ENCODE peak calls at places on chromosome 17, in six cellular contexts. One of them, this sample, is unnamed.

GRCh38 chr17:4247981-4248388 is 15.8 kb downstream of the ANKFY1 start:
- ATAC-seq in GM12878: no peak
- ATAC-seq in K562: peak
- ATAC-seq in upper lobe of left lung: peak
- ATAC-seq in A549: no peak
- ATAC-seq in HepG2: peak
- ATAC-seq in this sample: no peak

GRCh38 chr17:2624292-2624731 is 30.9 kb downstream of the PAFAH1B1 start:
- ATAC-seq in upper lobe of left lung: no peak
- ATAC-seq in K562: peak
- ATAC-seq in GM12878: peak
- ATAC-seq in HepG2: no peak
- ATAC-seq in A549: no peak
- ATAC-seq in this sample: no peak

GRCh38 chr17:12730931-12731521 is 58.3 kb upstream of the ARHGAP44 start:
- ATAC-seq in upper lobe of left lung: peak
- ATAC-seq in A549: peak
- ATAC-seq in HepG2: peak
- ATAC-seq in K562: no peak
- ATAC-seq in GM12878: no peak
- ATAC-seq in this sample: peak

GRCh38 chr17:55279788-55280579 is 15.2 kb downstream of the HLF start:
- ATAC-seq in A549: no peak
- ATAC-seq in K562: no peak
- ATAC-seq in HepG2: no peak
- ATAC-seq in upper lobe of left lung: no peak
- ATAC-seq in GM12878: no peak
- ATAC-seq in this sample: no peak

GRCh38 chr17:80159984-80160383 is 9.8 kb upstream of the CARD14 start:
- ATAC-seq in GM12878: no peak
- ATAC-seq in A549: peak
- ATAC-seq in HepG2: no peak
- ATAC-seq in K562: no peak
- ATAC-seq in upper lobe of left lung: no peak
- ATAC-seq in this sample: no peak

GRCh38 chr17:56639517-56639916 is 46.0 kb downstream of the NOG start:
- ATAC-seq in GM12878: no peak
- ATAC-seq in A549: no peak
- ATAC-seq in K562: no peak
- ATAC-seq in upper lobe of left lung: peak
- ATAC-seq in HepG2: no peak
- ATAC-seq in this sample: no peak

GRCh38 chr17:46770439-46770817 is 48.1 kb downstream of the WNT3 start:
- ATAC-seq in GM12878: peak
- ATAC-seq in upper lobe of left lung: no peak
- ATAC-seq in A549: no peak
- ATAC-seq in HepG2: peak
- ATAC-seq in K562: peak
- ATAC-seq in this sample: no peak

GRCh38 chr17:58534331-58534730 is 19.9 kb upstream of the MTMR4 start:
- ATAC-seq in A549: no peak
- ATAC-seq in GM12878: no peak
- ATAC-seq in K562: peak
- ATAC-seq in HepG2: peak
- ATAC-seq in upper lobe of left lung: no peak
- ATAC-seq in this sample: no peak

GRCh38 chr17:81074875-81075274 is 39.9 kb downstream of the BAIAP2 start:
- ATAC-seq in A549: no peak
- ATAC-seq in K562: no peak
- ATAC-seq in GM12878: no peak
- ATAC-seq in upper lobe of left lung: no peak
- ATAC-seq in HepG2: no peak
- ATAC-seq in this sample: no peak

GRCh38 chr17:43104665-43105064 is 20.5 kb downstream of the BRCA1 start:
- ATAC-seq in GM12878: no peak
- ATAC-seq in K562: no peak
- ATAC-seq in A549: no peak
- ATAC-seq in upper lobe of left lung: no peak
- ATAC-seq in HepG2: no peak
- ATAC-seq in this sample: no peak

GRCh38 chr17:80858301-80859003 is 133.2 kb upstream of the CHMP6 start:
- ATAC-seq in HepG2: no peak
- ATAC-seq in upper lobe of left lung: no peak
- ATAC-seq in A549: no peak
- ATAC-seq in K562: no peak
- ATAC-seq in GM12878: no peak
- ATAC-seq in this sample: no peak

GRCh38 chr17:17528696-17529652 is 32.8 kb upstream of the RASD1 start:
- ATAC-seq in upper lobe of left lung: peak
- ATAC-seq in GM12878: no peak
- ATAC-seq in A549: peak
- ATAC-seq in HepG2: peak
- ATAC-seq in K562: no peak
- ATAC-seq in this sample: no peak

GRCh38 chr17:67829331-67829730 is 4.0 kb downstream of the BPTF start:
- ATAC-seq in K562: no peak
- ATAC-seq in HepG2: no peak
- ATAC-seq in GM12878: peak
- ATAC-seq in upper lobe of left lung: no peak
- ATAC-seq in A549: no peak
- ATAC-seq in this sample: no peak

GRCh38 chr17:40069751-40070643 is 7.2 kb downstream of the THRA start:
- ATAC-seq in A549: peak
- ATAC-seq in K562: peak
- ATAC-seq in HepG2: no peak
- ATAC-seq in GM12878: peak
- ATAC-seq in upper lobe of left lung: no peak
- ATAC-seq in this sample: peak

GRCh38 chr17:45301674-45302073 is 15.1 kb downstream of the MAP3K14 start:
- ATAC-seq in K562: no peak
- ATAC-seq in upper lobe of left lung: no peak
- ATAC-seq in HepG2: no peak
- ATAC-seq in GM12878: peak
- ATAC-seq in A549: no peak
- ATAC-seq in this sample: no peak

GRCh38 chr17:17363638-17364337 is 60.6 kb downstream of the NT5M start:
- ATAC-seq in HepG2: peak
- ATAC-seq in upper lobe of left lung: peak
- ATAC-seq in K562: peak
- ATAC-seq in GM12878: no peak
- ATAC-seq in A549: peak
- ATAC-seq in this sample: no peak

GRCh38 chr17:48747445-48748363 is 19.2 kb upstream of the HOXB13 start:
- ATAC-seq in upper lobe of left lung: no peak
- ATAC-seq in K562: peak
- ATAC-seq in GM12878: no peak
- ATAC-seq in A549: no peak
- ATAC-seq in HepG2: no peak
- ATAC-seq in this sample: no peak

GRCh38 chr17:44200478-44201155 is 933 bp upstream of the ATXN7L3 start:
- ATAC-seq in upper lobe of left lung: no peak
- ATAC-seq in A549: no peak
- ATAC-seq in HepG2: peak
- ATAC-seq in GM12878: peak
- ATAC-seq in K562: peak
- ATAC-seq in this sample: no peak

GRCh38 chr17:19678581-19679418 is 30.2 kb downstream of the ALDH3A2 start:
- ATAC-seq in HepG2: peak
- ATAC-seq in A549: no peak
- ATAC-seq in GM12878: no peak
- ATAC-seq in K562: no peak
- ATAC-seq in upper lobe of left lung: no peak
- ATAC-seq in this sample: no peak

GRCh38 chr17:42078396-42079042 is 19.8 kb downstream of the ZNF385C start:
- ATAC-seq in upper lobe of left lung: no peak
- ATAC-seq in HepG2: no peak
- ATAC-seq in GM12878: no peak
- ATAC-seq in A549: no peak
- ATAC-seq in K562: peak
- ATAC-seq in this sample: no peak

GRCh38 chr17:67478266-67479118 is 101.4 kb downstream of the PITPNC1 start:
- ATAC-seq in GM12878: no peak
- ATAC-seq in A549: no peak
- ATAC-seq in upper lobe of left lung: no peak
- ATAC-seq in HepG2: no peak
- ATAC-seq in K562: no peak
- ATAC-seq in this sample: no peak

DNA sequence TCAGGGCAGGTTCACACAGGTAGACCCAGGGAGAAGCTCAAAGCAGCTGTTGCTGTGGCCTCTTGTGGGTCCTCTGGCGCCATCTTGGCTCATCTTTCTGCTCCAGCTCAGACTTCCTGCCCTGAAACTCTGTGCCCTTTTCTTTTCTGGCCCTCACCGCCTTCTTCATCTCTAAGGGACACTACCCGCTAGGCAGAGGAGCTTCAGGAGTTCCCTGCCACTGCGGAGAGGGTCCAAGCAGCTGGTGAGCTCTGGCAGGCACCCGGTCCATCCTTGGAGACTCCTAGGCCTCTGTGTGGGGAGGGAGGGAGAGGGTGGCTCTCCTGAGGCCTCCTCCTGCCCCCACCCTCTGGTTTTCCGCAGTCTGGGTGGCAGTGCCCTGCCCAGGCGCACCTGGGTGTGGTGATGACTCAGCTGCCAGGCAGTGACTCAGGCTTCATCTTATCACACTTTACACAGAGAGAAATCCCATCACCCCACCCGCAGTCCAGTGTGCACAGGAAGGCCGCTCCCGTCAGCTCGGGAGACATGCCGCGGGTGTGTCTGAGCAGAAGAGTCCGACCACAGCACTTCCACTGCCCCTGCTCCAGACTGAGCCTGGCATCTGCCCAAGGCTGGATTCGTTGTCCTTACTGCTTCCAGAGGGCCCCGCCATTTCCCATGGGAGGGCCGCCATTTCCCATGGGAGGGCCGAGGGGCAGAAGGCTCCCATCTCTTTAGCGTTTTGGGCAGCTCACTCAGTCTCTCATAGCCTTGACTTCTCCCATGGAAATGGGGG is 7.3 kb downstream of the NT5C start:
- ATAC-seq in A549: peak
- ATAC-seq in K562: peak
- ATAC-seq in HepG2: peak
- ATAC-seq in GM12878: no peak
- ATAC-seq in upper lobe of left lung: peak
- ATAC-seq in this sample: peak
- TF ChIP-seq EP300 in A549: peak
- TF ChIP-seq EP300 in K562: peak
- TF ChIP-seq EP300 in HepG2: no peak
- TF ChIP-seq EP300 in GM12878: no peak
- TF ChIP-seq EP300 in upper lobe of left lung: no peak
- TF ChIP-seq EP300 in this sample: no peak

DNA sequence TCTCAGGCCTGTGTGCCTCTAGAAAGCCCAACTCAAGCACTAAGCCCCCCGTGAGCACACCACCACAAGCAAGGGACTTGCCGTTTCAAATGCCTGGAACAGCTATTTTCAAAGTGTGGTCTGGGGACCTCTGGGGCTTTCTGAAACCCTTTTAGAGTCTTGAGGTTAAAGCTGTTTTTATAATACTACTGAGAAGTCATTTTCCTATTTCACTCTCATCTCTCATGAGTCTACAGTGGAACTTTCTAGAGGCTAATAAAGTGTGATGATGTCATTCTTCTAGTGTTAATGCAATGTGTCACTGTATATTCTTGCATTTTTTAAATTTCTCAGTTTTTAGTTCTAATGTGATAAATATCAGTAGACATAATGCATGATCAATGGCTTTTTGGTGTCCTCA is 443.8 kb downstream of the HS3ST3B1 start:
- ATAC-seq in GM12878: no peak
- ATAC-seq in HepG2: no peak
- ATAC-seq in upper lobe of left lung: no peak
- ATAC-seq in A549: no peak
- ATAC-seq in K562: no peak
- ATAC-seq in this sample: no peak
- H3K27ac ChIP-seq in GM12878: no peak
- H3K27ac ChIP-seq in HepG2: no peak
- H3K27ac ChIP-seq in upper lobe of left lung: no peak
- H3K27ac ChIP-seq in A549: peak
- H3K27ac ChIP-seq in K562: no peak
- H3K27ac ChIP-seq in this sample: no peak

DNA sequence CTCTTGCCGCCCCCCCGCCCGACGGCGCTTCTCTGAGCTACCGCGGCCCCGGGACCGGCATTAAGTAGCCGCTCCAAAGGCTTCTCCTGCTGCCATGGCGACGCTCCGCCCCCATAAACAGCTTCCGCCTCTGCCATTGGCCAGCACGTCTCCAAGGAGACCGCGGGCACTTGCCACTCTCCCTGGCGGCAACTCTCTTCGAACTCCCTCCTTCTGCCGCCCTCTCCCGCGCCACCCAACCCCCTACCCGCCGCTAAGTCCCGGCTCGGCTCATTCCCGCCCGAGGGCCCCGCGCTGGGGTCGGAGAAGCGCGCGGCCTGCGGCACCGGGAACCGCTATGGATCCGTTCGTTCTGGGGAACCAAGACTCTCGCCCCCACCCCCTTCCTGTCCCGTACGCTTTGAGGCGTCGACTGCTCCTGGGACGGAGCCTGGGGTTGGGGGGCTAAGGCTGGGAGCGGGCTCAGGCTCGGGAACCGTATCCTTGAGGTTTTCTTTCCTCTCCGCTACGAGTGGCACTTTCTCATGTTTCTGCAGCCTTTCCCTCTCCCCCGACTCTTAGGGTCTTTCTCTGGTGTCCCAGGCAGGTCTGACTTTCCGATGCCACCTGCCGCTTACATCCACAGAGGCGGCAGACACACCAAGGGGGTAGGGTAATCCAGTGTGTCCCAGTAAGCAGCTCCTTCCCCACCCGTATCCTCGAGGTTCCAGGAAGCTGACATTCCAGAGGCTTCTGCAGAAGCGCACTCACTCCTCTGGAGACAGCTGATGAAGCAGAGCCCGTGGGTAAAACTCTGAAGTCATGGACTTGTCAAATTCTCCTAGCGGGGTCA is at the start of gene FOXJ1:
- ATAC-seq in K562: peak
- ATAC-seq in A549: peak
- ATAC-seq in upper lobe of left lung: peak
- ATAC-seq in HepG2: peak
- ATAC-seq in GM12878: peak
- ATAC-seq in this sample: peak
- TF ChIP-seq EP300 in K562: no peak
- TF ChIP-seq EP300 in A549: no peak
- TF ChIP-seq EP300 in upper lobe of left lung: no peak
- TF ChIP-seq EP300 in HepG2: no peak
- TF ChIP-seq EP300 in GM12878: no peak
- TF ChIP-seq EP300 in this sample: no peak

DNA sequence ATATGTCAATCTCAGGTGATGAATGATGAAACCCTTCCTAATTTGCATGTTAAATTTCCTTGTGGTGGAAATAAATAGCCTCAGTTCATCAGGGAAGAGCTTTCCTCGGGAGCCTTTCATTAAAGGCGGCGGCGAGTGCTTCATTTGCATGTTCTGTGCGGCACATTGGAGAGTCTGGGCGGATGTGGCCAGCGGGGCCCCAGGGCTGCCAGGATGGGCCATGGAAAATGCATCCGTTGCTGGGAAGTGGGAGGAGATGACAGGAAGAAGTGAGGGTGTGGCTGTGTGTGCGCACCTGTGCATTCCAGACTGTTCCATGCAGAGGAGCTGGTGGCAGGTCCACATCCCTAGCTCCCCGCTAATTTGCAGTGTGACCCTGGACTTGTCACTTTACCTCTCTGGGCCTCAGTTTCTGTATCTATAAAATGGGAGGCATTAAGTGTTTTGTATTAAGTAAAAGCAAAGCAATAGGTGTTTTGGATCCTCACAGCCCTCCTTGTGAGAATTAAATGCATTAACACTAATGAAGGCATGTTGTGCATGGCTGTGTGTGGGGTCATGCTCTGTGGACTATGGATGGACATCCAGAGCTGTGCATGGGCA is 150.9 kb downstream of the SDK2 start:
- ATAC-seq in upper lobe of left lung: no peak
- ATAC-seq in GM12878: no peak
- ATAC-seq in K562: no peak
- ATAC-seq in HepG2: no peak
- ATAC-seq in A549: no peak
- ATAC-seq in this sample: no peak
- H3K27ac ChIP-seq in upper lobe of left lung: no peak
- H3K27ac ChIP-seq in GM12878: no peak
- H3K27ac ChIP-seq in K562: no peak
- H3K27ac ChIP-seq in HepG2: no peak
- H3K27ac ChIP-seq in A549: no peak
- H3K27ac ChIP-seq in this sample: no peak